ENCODE peak calls at places on chromosomes 16 and 17, in six cellular contexts. H is stimulated activated CD8-positive, alpha-beta memory T cell treated with anti-CD3 and anti-CD28 coated beads, Interleukin-12 subunit alpha, Interleukin-12 subunit beta, amount 100 ng/mL, for 4 hours; P is T-helper 17 cell; N is RPMI8226; U is GM10248; T is A172. L is an unnamed sample.
A peak's percentile ranks its signal among the peaks of the same experiment; 100 is the strongest.

GRCh38 chr17:77556408-77557068 is 402.0 kb upstream of the TNRC6C start:
- DNase-seq in H (no peak), P (no peak), N (no peak), U (no peak), T (no peak), L (no peak)

GRCh38 chr16:65889533-65889966 is 476.9 kb upstream of the CDH5 start:
- DNase-seq in H (no peak), P (no peak), N (no peak), U (no peak), T (peak; percentile 69), L (no peak)

GRCh38 chr17:81509048-81509686 is 3.4 kb downstream of the ACTG1 start:
- DNase-seq in H (no peak), P (no peak), N (peak; percentile 48), U (no peak), T (no peak), L (no peak)

GRCh38 chr16:28120754-28121153 is 57.2 kb upstream of the GSG1L start:
- DNase-seq in H (no peak), P (no peak), N (no peak), U (no peak), T (no peak), L (no peak)

GRCh38 chr17:75047398-75048098 is 523 bp downstream of the KCTD2 start:
- DNase-seq in H (no peak), P (no peak), N (peak; percentile 26), U (no peak), T (no peak), L (no peak)

GRCh38 chr17:10614536-10615155 is 42.5 kb downstream of the MYH3 start:
- DNase-seq in H (no peak), P (no peak), N (peak; percentile 43), U (peak; percentile 67), T (peak; percentile 68), L (peak; percentile 17)

GRCh38 chr17:63932008-63932561 is at the start of gene CD79B:
- DNase-seq in H (no peak), P (no peak), N (no peak), U (peak; percentile 92), T (no peak), L (no peak)

GRCh38 chr17:76569607-76570279 is 15.9 kb downstream of the ST6GALNAC2 start:
- DNase-seq in H (no peak), P (no peak), N (no peak), U (no peak), T (peak; percentile 78), L (peak; percentile 68)

GRCh38 chr16:10465821-10466220 is 80.0 kb downstream of the ATF7IP2 start:
- DNase-seq in H (no peak), P (no peak), N (no peak), U (no peak), T (no peak), L (no peak)

GRCh38 chr17:78526231-78527025 is 50.8 kb downstream of the DNAH17 start:
- DNase-seq in H (no peak), P (no peak), N (no peak), U (no peak), T (no peak), L (no peak)

GRCh38 chr16:27402964-27403600 is 1.1 kb downstream of the IL21R start:
- DNase-seq in H (no peak), P (peak; percentile 17), N (peak; percentile 51), U (peak; percentile 53), T (peak; percentile 35), L (no peak)

GRCh38 chr17:64688481-64688880 is 26.4 kb upstream of the SMURF2 start:
- DNase-seq in H (no peak), P (no peak), N (no peak), U (no peak), T (no peak), L (no peak)

GRCh38 chr17:1714488-1714979 is 4.4 kb upstream of the TLCD2 start:
- DNase-seq in H (no peak), P (no peak), N (no peak), U (no peak), T (peak; percentile 96), L (peak; percentile 78)

GRCh38 chr17:34167359-34167758 is 87.7 kb upstream of the CCL2 start:
- DNase-seq in H (no peak), P (no peak), N (no peak), U (no peak), T (no peak), L (peak; percentile 32)

GRCh38 chr17:68697850-68698313 is 96.7 kb upstream of the FAM20A start:
- DNase-seq in H (no peak), P (no peak), N (no peak), U (no peak), T (no peak), L (no peak)

GRCh38 chr17:35242158-35242804 is 591 bp upstream of the SLFN5 start:
- DNase-seq in H (peak; percentile 72), P (peak; percentile 76), N (peak; percentile 94), U (peak; percentile 87), T (peak; percentile 61), L (no peak)

GRCh38 chr17:83005639-83006038 is 73.8 kb upstream of the METRNL start:
- DNase-seq in H (no peak), P (no peak), N (no peak), U (no peak), T (no peak), L (no peak)

GRCh38 chr17:82101767-82102679 is 4.0 kb upstream of the FASN start:
- DNase-seq in H (no peak), P (no peak), N (no peak), U (no peak), T (no peak), L (no peak)

GRCh38 chr17:21286066-21286770 is 1.7 kb downstream of the MAP2K3 start:
- DNase-seq in H (no peak), P (no peak), N (peak; percentile 22), U (no peak), T (peak; percentile 96), L (no peak)

GRCh38 chr17:7716901-7717755 is at the start of gene DNAH2:
- DNase-seq in H (no peak), P (no peak), N (no peak), U (peak; percentile 71), T (peak; percentile 89), L (peak; percentile 84)

GRCh38 chr16:82043680-82044584 is 8.9 kb downstream of the HSD17B2 start:
- DNase-seq in H (no peak), P (no peak), N (no peak), U (no peak), T (peak; percentile 22), L (no peak)

GRCh38 chr17:58615768-58616659 is 75.8 kb downstream of the TEX14 start:
- DNase-seq in H (no peak), P (no peak), N (no peak), U (peak; percentile 73), T (no peak), L (no peak)

GRCh38 chr16:8959921-8960787 is 3.6 kb downstream of the USP7 start:
- DNase-seq in H (no peak), P (no peak), N (peak; percentile 63), U (no peak), T (no peak), L (no peak)

GRCh38 chr16:15810411-15810810 is 46.4 kb downstream of the MYH11 start:
- DNase-seq in H (no peak), P (no peak), N (no peak), U (no peak), T (no peak), L (no peak)

GRCh38 chr17:79806863-79807720 is 10.2 kb upstream of the CBX8 start:
- DNase-seq in H (no peak), P (no peak), N (peak; percentile 38), U (no peak), T (no peak), L (no peak)

GRCh38 chr16:13419589-13419988 is 500.4 kb upstream of the ERCC4 start:
- DNase-seq in H (no peak), P (no peak), N (no peak), U (no peak), T (no peak), L (no peak)

GRCh38 chr16:83068686-83069085 is 441.9 kb downstream of the CDH13 start:
- DNase-seq in H (no peak), P (no peak), N (no peak), U (no peak), T (peak; percentile 5), L (no peak)

GRCh38 chr16:69311533-69312388 is 611 bp downstream of the VPS4A start:
- DNase-seq in H (no peak), P (peak; percentile 21), N (peak; percentile 67), U (peak; percentile 54), T (peak; percentile 30), L (no peak)

GRCh38 chr17:65902165-65902564 is 289.8 kb downstream of the CEP112 start:
- DNase-seq in H (no peak), P (no peak), N (no peak), U (no peak), T (no peak), L (no peak)

GRCh38 chr17:6170349-6170748 is 100.2 kb downstream of the WSCD1 start:
- DNase-seq in H (no peak), P (no peak), N (peak; percentile 21), U (no peak), T (no peak), L (no peak)

GRCh38 chr17:37082461-37082860 is 133.7 kb downstream of the AATF start:
- DNase-seq in H (no peak), P (no peak), N (no peak), U (no peak), T (no peak), L (no peak)

GRCh38 chr16:23408242-23409201 is 44.5 kb downstream of the COG7 start:
- DNase-seq in H (no peak), P (no peak), N (no peak), U (no peak), T (peak; percentile 55), L (no peak)

GRCh38 chr17:72440961-72441360 is 320.1 kb downstream of the SOX9 start:
- DNase-seq in H (no peak), P (no peak), N (no peak), U (no peak), T (no peak), L (no peak)